ENCODE peak calls at places on chromosomes 1 and 21, in six cellular contexts. G is neuronal stem cell, F is mesendoderm, X is mesenchymal stem cell, N is IMR-90, A is H1. L is an unnamed sample.

GRCh38 chr1:240212552-240212951 is 120.9 kb downstream of the FMN2 start:
- DNase-seq in X (no peak), G (no peak), A (no peak), N (peak; percentile 26), F (no peak), L (no peak)

GRCh38 chr1:4792565-4792964 is 138.2 kb downstream of the AJAP1 start:
- DNase-seq in X (no peak), N (no peak), G (no peak), A (peak; percentile 34), F (no peak), L (no peak)

GRCh38 chr1:22582670-22583635 is 19.7 kb downstream of the EPHA8 start:
- DNase-seq in F (no peak), A (no peak), N (no peak), X (no peak), G (no peak), L (no peak)

GRCh38 chr21:39612233-39613028 is at the start of gene B3GALT5:
- DNase-seq in F (peak; percentile 89), A (peak; percentile 80), N (no peak), X (peak; percentile 22), G (peak; percentile 77), L (peak; percentile 77)

GRCh38 chr1:204344665-204345064 is 15.1 kb downstream of the PLEKHA6 start:
- DNase-seq in X (no peak), A (no peak), F (no peak), N (no peak), G (no peak), L (no peak)

GRCh38 chr1:101276818-101277217 is 40.0 kb downstream of the S1PR1 start:
- DNase-seq in G (no peak), A (no peak), F (no peak), X (no peak), N (no peak), L (no peak)

GRCh38 chr1:99548924-99549605 is 96.8 kb upstream of the PALMD start:
- DNase-seq in A (no peak), F (no peak), N (peak; percentile 41), X (peak; percentile 43), G (no peak), L (no peak)

GRCh38 chr1:205144046-205144720 is 22.4 kb upstream of the RBBP5 start:
- DNase-seq in X (no peak), N (no peak), G (no peak), F (no peak), A (no peak), L (no peak)

GRCh38 chr1:38151399-38151798 is 104.8 kb upstream of the POU3F1 start:
- DNase-seq in X (no peak), F (no peak), A (no peak), G (no peak), N (no peak), L (no peak)

GRCh38 chr1:40802078-40803075 is 18.8 kb downstream of the KCNQ4 start:
- DNase-seq in G (peak; percentile 89), F (peak; percentile 93), N (peak; percentile 59), A (peak; percentile 92), X (peak; percentile 76), L (peak; percentile 95)

GRCh38 chr1:168469690-168470089 is 74.1 kb downstream of the XCL2 start:
- DNase-seq in X (peak; percentile 77), F (peak; percentile 41), N (peak; percentile 40), G (no peak), A (no peak), L (no peak)

GRCh38 chr1:108573183-108573582 is 13.3 kb downstream of the EEIG2 start:
- DNase-seq in F (no peak), G (no peak), X (no peak), A (no peak), N (no peak), L (no peak)

GRCh38 chr1:246971322-246971721 is 36.5 kb downstream of the ZNF695 start:
- DNase-seq in A (peak; percentile 82), N (peak; percentile 13), F (peak; percentile 68), X (peak; percentile 23), G (no peak), L (peak; percentile 73)

GRCh38 chr1:87329756-87330200 is 1.1 kb downstream of the LMO4 start:
- DNase-seq in G (no peak), F (peak; percentile 28), X (peak; percentile 55), N (peak; percentile 23), A (no peak), L (no peak)

GRCh38 chr1:151710187-151710586 is 6.4 kb downstream of the CELF3 start:
- DNase-seq in G (peak; percentile 87), N (peak; percentile 55), X (peak; percentile 24), A (peak; percentile 75), F (peak; percentile 85), L (peak; percentile 63)

GRCh38 chr1:31101147-31101502 is 35.6 kb upstream of the PUM1 start:
- DNase-seq in G (no peak), F (peak; percentile 23), X (peak; percentile 86), A (no peak), N (peak; percentile 67), L (no peak)

GRCh38 chr21:33801424-33802405 is 113.9 kb downstream of the ATP5PO start:
- DNase-seq in G (no peak), F (peak; percentile 39), N (peak; percentile 80), X (peak; percentile 31), A (no peak), L (no peak)

GRCh38 chr1:181748013-181748412 is 264.7 kb downstream of the CACNA1E start:
- DNase-seq in F (no peak), A (no peak), X (no peak), G (no peak), N (no peak), L (no peak)

GRCh38 chr1:112674986-112675727 is 698 bp downstream of the MOV10 start:
- DNase-seq in G (peak; percentile 58), N (peak; percentile 6), F (peak; percentile 70), X (peak; percentile 39), A (peak; percentile 83), L (peak; percentile 62)

GRCh38 chr1:73998348-73998959 is 199.5 kb downstream of the LRRIQ3 start:
- DNase-seq in A (no peak), X (peak; percentile 30), G (no peak), F (peak; percentile 68), N (peak; percentile 32), L (no peak)

GRCh38 chr21:46060596-46061061 is 37.3 kb upstream of the COL6A2 start:
- DNase-seq in A (no peak), F (no peak), N (peak; percentile 100), G (no peak), X (peak; percentile 100), L (no peak)

GRCh38 chr21:28419811-28420210 is 572.9 kb downstream of the LTN1 start:
- DNase-seq in N (no peak), A (no peak), G (no peak), X (no peak), F (no peak), L (no peak)

GRCh38 chr1:147273409-147274307 is 31.2 kb downstream of the CHD1L start:
- DNase-seq in X (peak; percentile 83), A (no peak), F (peak; percentile 60), G (peak; percentile 35), N (peak; percentile 87), L (no peak)

DNA sequence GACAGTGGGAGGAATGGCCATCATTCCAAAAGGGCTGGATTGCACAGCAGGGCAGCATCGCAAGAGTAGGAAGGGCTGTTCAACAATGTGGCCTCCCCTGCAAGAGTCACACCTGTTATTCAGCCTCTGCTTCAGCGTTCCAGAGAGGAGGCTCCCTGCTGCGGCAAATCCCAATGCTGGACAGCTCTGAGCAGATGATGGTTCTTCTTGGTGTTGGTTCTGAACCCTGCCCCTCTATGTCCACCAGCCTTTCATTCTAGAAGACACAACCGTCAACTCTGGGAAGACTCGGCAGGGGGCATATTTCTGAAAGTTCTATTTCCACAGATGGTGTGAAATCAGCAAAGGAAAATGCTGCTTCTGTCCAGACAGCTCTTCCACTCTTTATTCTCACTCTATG is 260.5 kb downstream of the SIPA1L2 start:
- DNase-seq in N (no peak), F (no peak), X (peak; percentile 39), A (no peak), G (no peak), L (no peak)
- H3K4me2 ChIP-seq in N (no peak overlapping the region), F (no peak overlapping the region), X (no peak overlapping the region), A (no peak overlapping the region), G (no peak overlapping the region), L (no peak overlapping the region)

GRCh38 chr1:55331355-55331754 is 116.2 kb upstream of the USP24 start:
- DNase-seq in F (no peak), X (no peak), A (no peak), G (no peak), N (no peak), L (no peak)

GRCh38 chr1:55326496-55326895 is 111.3 kb upstream of the USP24 start:
- DNase-seq in N (peak; percentile 62), G (no peak), A (no peak), X (peak; percentile 77), F (no peak), L (no peak)

GRCh38 chr1:55334140-55334539 is 119.0 kb upstream of the USP24 start:
- DNase-seq in G (no peak), N (no peak), F (no peak), A (no peak), X (no peak), L (no peak)

GRCh38 chr1:55329826-55330432 is 114.8 kb upstream of the USP24 start:
- DNase-seq in F (no peak), N (no peak), G (no peak), A (no peak), X (peak; percentile 67), L (no peak)

GRCh38 chr1:55329091-55329490 is 113.9 kb upstream of the USP24 start:
- DNase-seq in F (no peak), A (no peak), G (no peak), N (peak; percentile 18), X (peak; percentile 71), L (peak; percentile 48)
- H2BK15ac ChIP-seq in F (no peak overlapping the region), A (no peak overlapping the region), G (no peak overlapping the region), N (peak overlapping the region; percentile 54), X (no peak overlapping the region), L (no peak overlapping the region)

GRCh38 chr1:201019321-201019977 is 4.1 kb downstream of the KIF21B start:
- DNase-seq in G (no peak), A (no peak), N (no peak), F (peak; percentile 55), X (peak; percentile 63), L (no peak)
- H3K4me2 ChIP-seq in G (no peak overlapping the region), A (no peak overlapping the region), N (no peak overlapping the region), F (no peak overlapping the region), X (no peak overlapping the region), L (no peak overlapping the region)

GRCh38 chr1:166136699-166137401 is 30.0 kb downstream of the FAM78B start:
- DNase-seq in N (no peak), X (no peak), F (no peak), G (no peak), A (no peak), L (no peak)

GRCh38 chr1:166132496-166132895 is 34.3 kb downstream of the FAM78B start:
- DNase-seq in A (no peak), X (no peak), F (no peak), G (no peak), N (no peak), L (no peak)

GRCh38 chr1:166136252-166136651 is 30.5 kb downstream of the FAM78B start:
- DNase-seq in G (no peak), A (no peak), F (no peak), X (no peak), N (no peak), L (no peak)

GRCh38 chr1:166133276-166133841 is 33.4 kb downstream of the FAM78B start:
- DNase-seq in A (no peak), F (peak; percentile 29), N (no peak), X (no peak), G (no peak), L (no peak)

DNA sequence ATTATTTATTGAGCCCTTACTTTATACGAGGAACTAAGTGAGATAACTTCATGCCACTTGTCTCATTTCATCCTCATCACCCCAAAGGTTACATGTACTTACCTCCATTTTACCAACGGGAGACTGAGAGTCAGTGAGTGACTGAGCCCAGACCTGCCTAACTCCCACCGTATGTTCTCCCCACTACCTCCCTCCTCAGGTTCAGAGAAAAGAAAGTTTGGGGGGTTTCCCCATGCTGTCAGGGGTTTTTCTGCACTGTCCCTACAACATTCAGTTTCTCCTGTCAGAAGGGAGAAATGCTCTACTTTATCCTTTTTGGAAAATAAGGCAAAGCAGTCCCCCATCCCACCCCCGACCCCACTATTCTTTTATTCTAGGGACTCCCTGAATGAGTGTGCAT is 32.9 kb downstream of the FAM78B start:
- DNase-seq in A (no peak), N (no peak), G (no peak), X (no peak), F (no peak), L (no peak)
- H2BK15ac ChIP-seq in A (no peak overlapping the region), N (no peak overlapping the region), G (no peak overlapping the region), X (no peak overlapping the region), F (no peak overlapping the region), L (no peak overlapping the region)